ENCODE peak calls at places on chromosomes 11 and 22, in six cellular contexts. E, D, U, M, B and W are unnamed samples. For H3K36me3, the result is how much of the 10 kb centered on the place peaks cover.

GRCh38 chr11:36292311-36292722 is 3.1 kb upstream of the COMMD9 start:
- DNase-seq in B (no peak), U (no peak), D (no peak), E (peak), M (peak), W (no peak)

GRCh38 chr11:67640021-67640757 is 626 bp upstream of the TBX10 start:
- DNase-seq in D (peak), E (peak), U (peak), M (peak), B (peak), W (no peak)

GRCh38 chr11:95293116-95293515 is 62.1 kb upstream of the SESN3 start:
- DNase-seq in B (no peak), E (no peak), M (no peak), U (no peak), D (no peak), W (no peak)

GRCh38 chr22:45359627-45360026 is 49.9 kb downstream of the FAM118A start:
- DNase-seq in M (no peak), B (no peak), U (no peak), D (no peak), E (no peak), W (no peak)

GRCh38 chr22:32628626-32629587 is 154.3 kb downstream of the FBXO7 start:
- DNase-seq in B (no peak), E (peak), U (no peak), D (no peak), M (no peak), W (no peak)

GRCh38 chr11:43327987-43328386 is 16.2 kb downstream of the API5 start:
- DNase-seq in D (peak), B (peak), U (no peak), E (peak), M (peak), W (no peak)

GRCh38 chr11:28420099-28420498 is 311.9 kb downstream of the METTL15 start:
- DNase-seq in M (no peak), B (no peak), D (no peak), U (no peak), E (no peak), W (no peak)

GRCh38 chr22:50471962-50472361 is 2.9 kb downstream of the SBF1 start:
- DNase-seq in U (no peak), B (no peak), D (no peak), E (no peak), M (no peak), W (no peak)

GRCh38 chr11:87039371-87039770 is 1.6 kb downstream of the TMEM135 start:
- DNase-seq in U (no peak), B (no peak), M (no peak), E (peak), D (no peak), W (no peak)

GRCh38 chr11:19352736-19353110 is 112.0 kb upstream of the E2F8 start:
- DNase-seq in U (no peak), D (no peak), E (no peak), B (no peak), M (no peak), W (no peak)

GRCh38 chr22:23305922-23306374 is 125.6 kb downstream of the BCR start:
- DNase-seq in D (peak), U (peak), E (peak), M (peak), B (peak), W (peak)

GRCh38 chr11:120210651-120211521 is at the start of gene OAF:
- DNase-seq in M (peak), B (peak), D (peak), U (peak), E (peak), W (peak)

GRCh38 chr22:33062402-33062801 is 4.2 kb upstream of the SYN3 start:
- DNase-seq in M (no peak), D (no peak), U (no peak), B (no peak), E (no peak), W (no peak)

GRCh38 chr11:79514695-79515094 is 73.9 kb upstream of the TENM4 start:
- DNase-seq in U (no peak), E (no peak), M (no peak), B (no peak), D (no peak), W (no peak)

GRCh38 chr11:83252266-83252665 is 33.9 kb downstream of the CCDC90B start:
- DNase-seq in U (no peak), B (no peak), E (no peak), D (no peak), M (no peak), W (no peak)

GRCh38 chr11:83249445-83249844 is 36.7 kb downstream of the CCDC90B start:
- DNase-seq in M (no peak), U (no peak), D (no peak), E (no peak), B (no peak), W (no peak)

GRCh38 chr11:83252941-83253340 is 33.2 kb downstream of the CCDC90B start:
- DNase-seq in E (no peak), B (no peak), U (no peak), M (no peak), D (no peak), W (no peak)

DNA sequence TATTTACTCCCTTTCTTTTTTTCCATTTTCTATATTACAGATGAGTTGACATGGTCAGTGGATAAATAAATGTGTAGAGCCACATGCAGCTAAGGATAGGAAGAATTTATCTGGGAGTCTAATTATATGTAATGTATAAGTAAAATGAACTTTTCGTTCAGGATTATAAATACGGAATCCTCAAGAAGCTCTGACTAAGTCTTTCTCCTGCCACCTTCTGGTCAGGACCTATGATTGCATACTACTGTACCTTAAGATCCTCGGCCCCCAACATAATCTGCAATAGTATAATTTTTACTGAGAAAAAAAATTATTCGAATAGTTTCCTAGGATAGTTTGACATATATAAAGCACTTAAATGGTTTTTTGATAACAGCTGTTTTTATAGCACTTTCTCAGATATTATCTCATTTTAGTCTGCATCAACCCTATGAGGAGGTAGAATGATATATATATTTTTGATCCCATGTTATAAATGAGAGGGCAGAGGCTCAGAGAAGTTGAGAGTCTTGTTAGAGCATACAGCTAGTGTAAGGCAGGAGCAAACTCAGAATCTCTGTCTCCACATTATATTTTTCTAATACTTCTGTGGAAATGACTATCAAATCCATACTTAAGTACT is 36.1 kb downstream of the CCDC90B start:
- DNase-seq in U (no peak), M (peak), E (peak), D (no peak), B (peak), W (no peak)
- TF ChIP-seq CTCF in U (peak), M (peak), E (peak), D (peak), B (peak), W (peak)

GRCh38 chr11:118274184-118274583 is 10.1 kb upstream of the MPZL2 start:
- DNase-seq in U (no peak), M (no peak), D (no peak), E (no peak), B (no peak), W (no peak)
- H3K36me3 ChIP-seq in U (under half), M (under half), D (under half), E (under half), B (under half), W (under half)

GRCh38 chr11:65526744-65527143 is 1.9 kb downstream of the SCYL1 start:
- DNase-seq in E (no peak), D (no peak), U (no peak), M (no peak), B (no peak), W (no peak)

GRCh38 chr11:65525659-65526480 is 987 bp downstream of the SCYL1 start:
- DNase-seq in D (no peak), U (no peak), E (no peak), B (no peak), M (no peak), W (no peak)

GRCh38 chr11:65524010-65524746 is 705 bp upstream of the SCYL1 start:
- DNase-seq in E (no peak), D (peak), B (no peak), M (no peak), U (peak), W (peak)

GRCh38 chr11:65524747-65525658 is at the start of gene SCYL1:
- DNase-seq in M (peak), B (peak), D (peak), E (peak), U (peak), W (peak)

DNA sequence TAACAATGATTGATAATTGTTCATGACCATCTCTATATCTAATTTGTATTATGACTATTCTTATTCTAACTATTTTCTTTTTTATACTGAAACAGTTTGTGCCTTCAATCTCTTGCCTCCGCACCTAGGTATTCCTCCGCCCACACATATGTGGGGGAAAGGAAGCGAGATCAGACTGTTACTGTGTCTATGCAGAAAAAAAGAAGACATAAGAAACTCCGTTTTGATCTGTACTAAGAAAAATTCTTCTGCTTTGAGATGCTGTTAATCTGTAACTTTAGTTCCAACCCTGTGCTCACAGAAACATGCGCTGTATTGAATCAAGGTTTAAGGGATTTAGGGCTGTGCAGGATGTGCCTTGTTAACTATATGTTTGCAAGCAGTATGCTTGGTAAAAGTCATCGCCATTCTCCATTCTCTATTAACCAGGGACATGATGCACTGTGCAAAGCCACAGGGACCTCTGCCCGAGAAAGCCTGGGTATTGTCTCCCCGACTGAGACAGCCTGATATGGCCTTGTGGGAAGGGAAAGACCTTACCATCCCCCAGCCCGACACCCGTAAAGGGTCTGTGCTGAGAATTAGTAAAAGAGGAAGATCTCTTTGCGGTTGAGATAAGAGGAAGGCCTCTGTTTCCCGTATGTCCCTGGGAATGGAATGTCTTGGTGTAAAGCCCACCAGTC is 2.1 kb upstream of the SCYL1 start:
- DNase-seq in E (peak), M (no peak), D (no peak), B (no peak), U (no peak), W (no peak)
- H3K27ac ChIP-seq in E (peak), M (no peak), D (no peak), B (no peak), U (no peak), W (no peak)

GRCh38 chr11:60764879-60765278 is 8.2 kb downstream of the MS4A15 start:
- DNase-seq in B (no peak), U (no peak), E (no peak), M (no peak), D (no peak), W (no peak)

GRCh38 chr11:60761436-60762190 is 4.9 kb downstream of the MS4A15 start:
- DNase-seq in B (no peak), U (no peak), D (no peak), M (no peak), E (no peak), W (no peak)

GRCh38 chr11:60763692-60764369 is 7.2 kb downstream of the MS4A15 start:
- DNase-seq in D (no peak), E (no peak), B (no peak), M (no peak), U (no peak), W (no peak)

GRCh38 chr11:60765355-60765754 is 8.7 kb downstream of the MS4A15 start:
- DNase-seq in D (no peak), M (no peak), E (no peak), B (no peak), U (no peak), W (no peak)

GRCh38 chr11:60762851-60763691 is 6.4 kb downstream of the MS4A15 start:
- DNase-seq in D (peak), U (no peak), E (no peak), M (peak), B (no peak), W (no peak)
- TF ChIP-seq CTCF in D (peak), U (peak), E (peak), M (peak), B (peak), W (no peak)

DNA sequence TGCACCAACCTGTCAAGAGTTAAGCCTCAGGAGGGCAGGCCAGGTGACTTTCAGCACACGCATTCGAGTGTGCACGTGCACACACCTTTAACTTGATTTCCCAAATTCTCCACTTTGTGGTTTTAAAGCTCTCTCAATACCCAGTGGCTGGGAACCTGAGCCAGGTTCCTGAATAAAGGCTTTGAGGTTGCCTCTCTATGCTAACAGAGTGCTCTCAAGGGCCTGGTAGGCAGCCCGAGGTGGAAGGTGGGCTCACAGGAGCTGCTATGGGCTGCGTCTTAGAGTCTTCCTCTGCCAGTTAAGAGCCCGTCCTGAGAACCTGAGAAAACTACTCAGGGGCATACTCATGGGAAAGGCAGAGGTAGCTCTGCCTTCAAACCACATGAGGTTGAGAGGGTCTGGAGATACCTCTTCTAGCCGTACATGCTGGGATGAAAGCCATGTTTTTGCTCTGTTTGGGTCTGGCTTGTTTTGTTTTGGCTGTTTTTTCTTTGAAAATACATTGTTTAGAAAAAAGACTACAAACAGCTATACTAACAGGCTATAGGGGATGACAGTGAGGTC is 11.6 kb upstream of the SERPIND1 start:
- DNase-seq in U (no peak), E (no peak), B (no peak), D (no peak), M (no peak), W (no peak)
- H3K36me3 ChIP-seq in U (half or more), E (under half), B (under half), D (under half), M (under half), W (half or more)

DNA sequence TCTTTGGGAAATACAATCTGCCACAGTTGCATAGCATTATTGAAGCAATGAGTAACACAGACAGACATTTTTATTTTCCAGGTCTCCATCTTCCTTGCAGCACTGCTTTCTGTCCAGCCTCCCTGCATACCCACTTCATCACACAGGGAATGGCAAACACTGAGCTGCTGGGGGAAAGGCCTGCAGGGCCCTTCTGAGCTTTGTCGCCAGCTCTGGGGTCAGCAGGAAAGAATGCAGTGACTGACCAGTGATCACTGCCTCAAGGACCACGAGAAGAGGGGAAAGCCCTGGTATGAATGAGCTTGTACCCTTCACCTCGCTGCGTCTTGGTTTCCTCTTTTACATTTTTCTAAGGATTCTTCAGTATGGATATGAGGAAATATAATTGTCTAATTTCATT is 21.3 kb upstream of the MICAL2 start:
- DNase-seq in B (no peak), E (no peak), U (no peak), D (no peak), M (no peak), W (no peak)
- H3K27ac ChIP-seq in B (peak), E (peak), U (no peak), D (no peak), M (no peak), W (no peak)

GRCh38 chr11:898160-898517 is 12.5 kb downstream of the CHID1 start:
- DNase-seq in D (no peak), B (no peak), E (peak), U (no peak), M (peak), W (no peak)
- TF ChIP-seq CTCF in D (no peak), B (peak), E (peak), U (peak), M (peak), W (no peak)

DNA sequence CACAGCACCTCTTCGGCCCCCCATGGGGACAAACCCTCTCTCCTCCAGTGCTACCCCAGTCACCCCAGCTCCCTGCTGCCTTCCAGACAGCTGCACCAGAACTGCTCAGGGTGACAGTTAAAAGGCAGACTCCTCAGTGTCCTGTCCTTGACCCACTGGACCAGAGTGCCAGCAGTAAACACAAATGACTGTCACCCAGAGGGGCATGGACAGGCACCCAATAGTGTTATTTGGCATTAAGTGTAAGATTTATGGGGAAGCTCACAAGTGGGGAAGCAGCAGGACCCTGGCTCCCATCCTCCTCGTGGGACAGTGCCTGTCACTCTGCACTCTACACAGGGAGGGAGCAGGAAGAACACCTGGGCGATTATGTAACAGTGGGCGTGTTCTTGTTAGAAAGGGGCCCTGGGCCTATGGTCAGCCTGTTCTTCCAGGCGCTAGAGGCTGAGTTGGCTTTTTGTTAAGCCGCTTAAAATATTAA is 5.0 kb downstream of the RPS19BP1 start:
- DNase-seq in E (no peak), M (no peak), B (no peak), U (no peak), D (no peak), W (peak)
- H3K36me3 ChIP-seq in E (under half), M (under half), B (under half), U (half or more), D (under half), W (under half)